ENCODE peak calls at places on chromosomes 5 and 9, in six cellular contexts. D is spleen, H is GM23338, C is right cardiac atrium, G is A549, Q is OCI-LY7. A is an unnamed sample.

GRCh38 chr5:138536665-138537315 is 6.2 kb downstream of the ETF1 start:
- DNase-seq in D (no peak), H (peak; percentile 70), C (no peak), G (peak; percentile 40), Q (no peak), A (no peak)

GRCh38 chr9:91062281-91062680 is 260.7 kb downstream of the SYK start:
- DNase-seq in D (no peak), H (no peak), C (no peak), G (no peak), Q (no peak), A (no peak)

GRCh38 chr9:123420560-123421210 is 64.7 kb downstream of the CRB2 start:
- DNase-seq in D (peak; percentile 56), H (no peak), C (no peak), G (no peak), Q (no peak), A (no peak)

GRCh38 chr5:132017316-132017715 is 5.9 kb upstream of the ACSL6 start:
- DNase-seq in D (no peak), H (no peak), C (no peak), G (no peak), Q (no peak), A (no peak)

GRCh38 chr9:124272979-124273378 is 15.2 kb downstream of the NEK6 start:
- DNase-seq in D (no peak), H (no peak), C (no peak), G (no peak), Q (no peak), A (no peak)

GRCh38 chr9:14315754-14316573 is 2.0 kb upstream of the NFIB start:
- DNase-seq in D (no peak), H (peak; percentile 69), C (peak; percentile 74), G (peak; percentile 76), Q (no peak), A (no peak)

GRCh38 chr5:107275333-107275732 is 395.4 kb downstream of the EFNA5 start:
- DNase-seq in D (no peak), H (no peak), C (no peak), G (no peak), Q (no peak), A (no peak)

GRCh38 chr5:151523335-151523734 is 67.8 kb downstream of the FAT2 start:
- DNase-seq in D (no peak), H (peak; percentile 83), C (no peak), G (peak; percentile 63), Q (peak; percentile 45), A (no peak)

GRCh38 chr5:174729075-174729680 is 4.8 kb downstream of the MSX2 start:
- DNase-seq in D (no peak), H (peak; percentile 77), C (no peak), G (no peak), Q (no peak), A (no peak)

GRCh38 chr9:18410983-18411382 is 63.0 kb upstream of the ADAMTSL1 start:
- DNase-seq in D (no peak), H (no peak), C (no peak), G (no peak), Q (no peak), A (no peak)

GRCh38 chr9:73154760-73155159 is 3.1 kb downstream of the ANXA1 start:
- DNase-seq in D (no peak), H (no peak), C (no peak), G (no peak), Q (no peak), A (no peak)

GRCh38 chr5:142445266-142445665 is 120.4 kb upstream of the SPRY4 start:
- DNase-seq in D (no peak), H (no peak), C (no peak), G (no peak), Q (no peak), A (no peak)

GRCh38 chr9:81557957-81558791 is 131.2 kb downstream of the TLE1 start:
- DNase-seq in D (no peak), H (no peak), C (no peak), G (no peak), Q (no peak), A (peak; percentile 74)

GRCh38 chr5:158013939-158014338 is 155.0 kb upstream of the CLINT1 start:
- DNase-seq in D (no peak), H (peak; percentile 51), C (no peak), G (peak; percentile 49), Q (peak; percentile 43), A (no peak)

GRCh38 chr9:81132318-81132717 is 557.0 kb downstream of the TLE1 start:
- DNase-seq in D (no peak), H (no peak), C (no peak), G (no peak), Q (no peak), A (no peak)

GRCh38 chr9:127185931-127186781 is 63.7 kb upstream of the ANGPTL2 start:
- DNase-seq in D (peak; percentile 64), H (no peak), C (peak; percentile 96), G (no peak), Q (no peak), A (no peak)

GRCh38 chr9:98101868-98102273 is 17.2 kb downstream of the TRIM14 start:
- DNase-seq in D (peak; percentile 93), H (peak; percentile 62), C (peak; percentile 68), G (no peak), Q (peak; percentile 97), A (no peak)

GRCh38 chr9:133166392-133166791 is 2.7 kb upstream of the GBGT1 start:
- DNase-seq in D (peak; percentile 75), H (no peak), C (no peak), G (no peak), Q (no peak), A (no peak)

GRCh38 chr5:138639326-138639725 is 64.1 kb upstream of the HSPA9 start:
- DNase-seq in D (no peak), H (no peak), C (no peak), G (no peak), Q (no peak), A (no peak)

GRCh38 chr9:107029146-107029545 is 166.2 kb downstream of the ZNF462 start:
- DNase-seq in D (no peak), H (no peak), C (no peak), G (no peak), Q (no peak), A (no peak)
- H3K4me3 ChIP-seq in D (no peak overlapping the region), H (no peak overlapping the region), C (no peak overlapping the region), G (no peak overlapping the region), Q (no peak overlapping the region), A (no peak overlapping the region)

GRCh38 chr5:163508753-163509152 is 3.3 kb downstream of the MAT2B start:
- DNase-seq in D (no peak), H (no peak), C (no peak), G (no peak), Q (no peak), A (no peak)
- H3K27ac ChIP-seq in D (peak overlapping the region; percentile 99), H (no peak overlapping the region), C (no peak overlapping the region), G (peak overlapping the region; percentile 6), Q (no peak overlapping the region), A (no peak overlapping the region)

GRCh38 chr9:212265-212664 is 2.4 kb upstream of the DOCK8 start:
- DNase-seq in D (no peak), H (no peak), C (no peak), G (no peak), Q (no peak), A (no peak)
- H3K4me3 ChIP-seq in D (no peak overlapping the region), H (no peak overlapping the region), C (no peak overlapping the region), G (no peak overlapping the region), Q (no peak overlapping the region), A (no peak overlapping the region)

GRCh38 chr9:93665566-93666278 is 89.3 kb downstream of the PHF2 start:
- DNase-seq in D (peak; percentile 71), H (no peak), C (peak; percentile 34), G (no peak), Q (no peak), A (no peak)

GRCh38 chr9:93668261-93668871 is 92.0 kb downstream of the PHF2 start:
- DNase-seq in D (peak; percentile 72), H (peak; percentile 27), C (peak; percentile 19), G (no peak), Q (no peak), A (no peak)

GRCh38 chr9:93667627-93668026 is 91.2 kb downstream of the PHF2 start:
- DNase-seq in D (peak; percentile 53), H (no peak), C (no peak), G (no peak), Q (no peak), A (no peak)

GRCh38 chr9:93666279-93666784 is 89.9 kb downstream of the PHF2 start:
- DNase-seq in D (peak; percentile 54), H (no peak), C (no peak), G (no peak), Q (no peak), A (no peak)

GRCh38 chr9:93667006-93667405 is 90.6 kb downstream of the PHF2 start:
- DNase-seq in D (peak; percentile 75), H (no peak), C (peak; percentile 49), G (no peak), Q (no peak), A (no peak)
- H3K27ac ChIP-seq in D (no peak overlapping the region), H (no peak overlapping the region), C (no peak overlapping the region), G (no peak overlapping the region), Q (no peak overlapping the region), A (no peak overlapping the region)

GRCh38 chr5:143515829-143516228 is 112.3 kb upstream of the NR3C1 start:
- DNase-seq in D (no peak), H (no peak), C (no peak), G (no peak), Q (no peak), A (no peak)

GRCh38 chr5:143511736-143512135 is 108.2 kb upstream of the NR3C1 start:
- DNase-seq in D (no peak), H (no peak), C (no peak), G (no peak), Q (no peak), A (no peak)

GRCh38 chr5:143513720-143514119 is 110.2 kb upstream of the NR3C1 start:
- DNase-seq in D (no peak), H (no peak), C (no peak), G (no peak), Q (no peak), A (no peak)

GRCh38 chr5:143516249-143516648 is 112.8 kb upstream of the NR3C1 start:
- DNase-seq in D (no peak), H (no peak), C (no peak), G (no peak), Q (peak; percentile 13), A (no peak)

DNA sequence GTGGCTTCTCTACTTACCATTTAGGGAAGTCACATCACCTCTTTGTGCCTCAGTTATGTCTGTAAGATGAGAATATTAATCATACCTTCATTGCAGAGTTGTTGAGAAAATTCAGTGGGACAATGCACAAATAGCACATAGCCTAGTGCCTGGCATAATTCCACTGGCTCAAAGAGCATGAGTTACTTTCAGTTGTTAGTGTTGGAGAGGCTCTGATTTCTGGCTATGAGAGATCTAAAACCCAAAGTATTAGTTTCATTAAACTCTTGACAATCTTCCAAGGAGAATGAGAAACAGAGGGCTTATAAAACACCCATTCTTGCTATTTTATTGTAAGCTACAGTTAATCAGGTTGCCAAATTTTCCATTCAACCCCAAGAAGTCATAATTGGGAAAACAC is 111.4 kb upstream of the NR3C1 start:
- DNase-seq in D (no peak), H (no peak), C (no peak), G (no peak), Q (no peak), A (no peak)
- H3K4me3 ChIP-seq in D (no peak overlapping the region), H (no peak overlapping the region), C (no peak overlapping the region), G (no peak overlapping the region), Q (no peak overlapping the region), A (no peak overlapping the region)

A was measured in AG04450.